ENCODE peak calls at places on chromosomes 12 and 14, in nine cellular contexts. I is stomach, Q is heart right ventricle, U is AG09309, X is upper lobe of right lung, Z is left ventricle myocardium inferior, W is A673, V is foreskin fibroblast, E is astrocyte of the cerebellum. H is an unnamed sample.

GRCh38 chr12:67650127-67650495 is 1.6 kb downstream of the DYRK2 start:
- DNase-seq in U (no peak), W (peak), X (no peak), I (no peak), Z (peak), Q (peak), V (peak), E (no peak), H (no peak)

GRCh38 chr14:61475316-61475715 is 153.9 kb downstream of the PRKCH start:
- DNase-seq in I (no peak), E (peak), W (peak), V (peak), Z (no peak), Q (no peak), U (no peak), X (no peak), H (no peak)

GRCh38 chr14:93712838-93713724 is 75.2 kb downstream of the PRIMA1 start:
- DNase-seq in W (no peak), E (no peak), V (no peak), U (no peak), Q (no peak), Z (no peak), X (no peak), I (no peak), H (no peak)

GRCh38 chr14:21093769-21094681 is 4.4 kb downstream of the ZNF219 start:
- DNase-seq in E (no peak), I (no peak), X (no peak), Q (no peak), W (peak), Z (no peak), U (no peak), V (no peak), H (no peak)

GRCh38 chr14:72701232-72701555 is 192.7 kb downstream of the DPF3 start:
- DNase-seq in W (no peak), V (no peak), E (no peak), U (no peak), I (no peak), Q (no peak), X (no peak), Z (no peak), H (no peak)

GRCh38 chr12:105928436-105928835 is 210.3 kb downstream of the NUAK1 start:
- DNase-seq in Q (no peak), I (peak), V (no peak), W (no peak), U (no peak), E (no peak), Z (no peak), X (no peak), H (no peak)

GRCh38 chr12:120282229-120282628 is 9.5 kb downstream of the RNU4-2 start:
- DNase-seq in X (no peak), Q (no peak), I (no peak), U (no peak), V (no peak), W (no peak), E (no peak), Z (no peak), H (no peak)

GRCh38 chr14:104254735-104255400 is 116.5 kb downstream of the KIF26A start:
- DNase-seq in U (no peak), W (no peak), I (no peak), Q (no peak), Z (no peak), E (no peak), X (no peak), V (no peak), H (no peak)

GRCh38 chr14:52131640-52132320 is 62.9 kb upstream of the NID2 start:
- DNase-seq in I (peak), V (peak), X (no peak), W (peak), Q (peak), U (peak), Z (peak), E (peak), H (peak)

GRCh38 chr14:68757618-68758081 is 35.2 kb downstream of the ZFP36L1 start:
- DNase-seq in I (no peak), Z (peak), Q (peak), U (no peak), W (no peak), X (no peak), E (no peak), V (no peak), H (no peak)

GRCh38 chr12:113413488-113413939 is 8.7 kb upstream of the SDSL start:
- DNase-seq in Q (no peak), X (no peak), W (peak), U (no peak), E (no peak), Z (no peak), V (peak), I (no peak), H (no peak)

DNA sequence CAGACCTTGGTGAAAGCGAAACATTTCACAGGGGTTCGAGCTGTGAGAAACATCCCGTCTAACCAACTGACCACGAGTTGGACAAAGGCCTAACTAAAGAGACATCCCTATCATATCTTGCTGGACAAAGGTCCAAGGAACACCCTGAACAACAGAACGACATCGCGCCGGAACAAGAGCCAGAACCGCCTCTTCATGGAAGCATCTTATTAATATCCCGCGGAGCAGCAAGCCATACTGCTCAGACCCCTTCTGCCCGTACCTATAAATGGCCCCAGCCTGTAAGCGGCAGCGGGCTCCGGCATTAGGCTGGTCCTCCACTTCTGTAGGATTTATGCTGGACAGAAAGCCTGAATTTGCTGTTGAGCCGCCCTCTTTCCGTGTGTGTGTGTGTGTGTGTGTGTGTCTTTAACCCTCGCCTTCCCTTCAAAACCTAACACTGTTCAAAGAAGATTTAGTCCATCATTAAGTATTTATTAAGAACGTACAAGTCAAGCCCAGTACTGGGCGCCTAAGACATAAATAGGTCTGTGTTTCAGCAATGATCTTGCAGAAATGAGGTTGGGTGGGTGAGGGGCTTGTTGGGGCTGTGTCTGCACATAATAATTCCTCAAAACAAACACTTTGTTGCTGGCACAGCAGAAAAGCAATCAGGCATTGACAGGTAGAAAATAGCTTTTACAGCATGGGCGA is 1.9 kb downstream of the SLC6A15 start:
- DNase-seq in E (no peak), Q (no peak), I (no peak), U (no peak), Z (no peak), V (no peak), X (peak), W (peak), H (no peak)
- H3K4me3 ChIP-seq in E (peak), Q (peak), I (peak), U (peak), Z (peak), V (peak), X (peak), W (peak), H (peak)

GRCh38 chr14:74571901-74572828 is 39.9 kb downstream of the LTBP2 start:
- DNase-seq in Q (no peak), U (peak), E (peak), I (no peak), Z (no peak), V (peak), X (no peak), W (peak), H (peak)

GRCh38 chr14:74572829-74573360 is 39.1 kb downstream of the LTBP2 start:
- DNase-seq in W (no peak), Q (no peak), V (peak), X (no peak), Z (no peak), I (no peak), U (no peak), E (no peak), H (no peak)

GRCh38 chr14:74574092-74574438 is 38.0 kb downstream of the LTBP2 start:
- DNase-seq in E (no peak), W (no peak), I (no peak), X (no peak), U (no peak), V (no peak), Z (no peak), Q (no peak), H (no peak)

GRCh38 chr14:74574706-74575105 is 37.3 kb downstream of the LTBP2 start:
- DNase-seq in V (peak), X (no peak), Z (no peak), U (no peak), W (no peak), E (no peak), I (no peak), Q (no peak), H (no peak)

GRCh38 chr14:74573421-74574091 is 38.5 kb downstream of the LTBP2 start:
- DNase-seq in Q (no peak), I (no peak), E (no peak), U (no peak), X (no peak), W (no peak), Z (no peak), V (no peak), H (no peak)
- TF ChIP-seq CTCF in Q (no peak), I (no peak), E (peak), U (no peak), X (no peak), W (no peak), Z (no peak), V (no peak), H (no peak)

DNA sequence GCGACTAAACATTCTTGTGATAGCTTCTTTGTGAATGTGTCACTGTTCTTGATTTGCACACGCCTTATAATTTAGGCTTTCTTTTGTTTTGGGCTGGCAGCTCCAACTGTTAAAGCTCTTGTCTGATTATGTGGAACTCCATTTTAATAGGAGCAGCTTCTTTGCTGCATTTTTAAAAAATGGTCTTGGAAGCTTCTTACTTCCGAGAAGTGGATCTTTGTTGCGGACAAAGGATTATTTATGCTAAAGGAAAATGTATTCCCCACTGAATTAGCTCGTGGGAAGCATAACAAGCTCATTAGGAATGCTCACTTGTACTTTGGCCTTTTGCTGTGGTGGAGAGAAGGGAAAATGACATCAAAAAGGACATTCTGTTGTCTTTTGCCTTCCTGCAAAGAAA is 20.0 kb downstream of the GAS2L3 start:
- DNase-seq in U (no peak), Q (no peak), Z (no peak), E (peak), X (no peak), I (no peak), W (peak), V (peak), H (no peak)
- H3K4me3 ChIP-seq in U (peak), Q (no peak), Z (peak), E (peak), X (no peak), I (no peak), W (peak), V (peak), H (peak)

GRCh38 chr12:124698211-124698997 is 131.0 kb upstream of the NCOR2 start:
- DNase-seq in I (peak), E (no peak), W (no peak), V (peak), Q (no peak), X (no peak), Z (no peak), U (no peak), H (no peak)
- TF ChIP-seq CTCF in I (no peak), E (no peak), W (no peak), V (no peak), Q (no peak), X (no peak), Z (no peak), U (no peak), H (no peak)

H was measured in AG04449.